ENCODE peak calls at places on chromosomes 11 and 22, in nine cellular contexts. A is pancreas, Q is AG04450, W is neural progenitor cell, G is heart right ventricle, U is colonic mucosa, P is upper lobe of right lung, Y is heart left ventricle, S is PC-9. E is an unnamed sample. For H3K9me3, the result is how much of the 10 kb centered on the place peaks cover.

GRCh38 chr22:37918149-37918548 is 12.1 kb downstream of the MICALL1 start:
- DNase-seq in P (no peak), W (no peak), S (no peak), G (no peak), U (no peak), Q (no peak), A (no peak), Y (no peak), E (no peak)

GRCh38 chr22:22061085-22062077 is 78.8 kb upstream of the TOP3B start:
- DNase-seq in G (peak), A (no peak), W (no peak), U (no peak), Y (peak), P (no peak), S (no peak), Q (no peak), E (no peak)

GRCh38 chr11:15909937-15910598 is 446.3 kb downstream of the SOX6 start:
- DNase-seq in S (no peak), Y (no peak), P (no peak), A (no peak), Q (no peak), G (no peak), U (no peak), W (no peak), E (no peak)

GRCh38 chr11:111557425-111558111 is 17.0 kb downstream of the LAYN start:
- DNase-seq in P (no peak), S (peak), Q (peak), Y (no peak), A (no peak), G (no peak), U (no peak), W (no peak), E (no peak)

GRCh38 chr11:74948546-74948897 is 369 bp downstream of the XRRA1 start:
- DNase-seq in Y (no peak), Q (no peak), P (no peak), U (no peak), W (no peak), G (no peak), A (no peak), S (peak), E (no peak)

GRCh38 chr11:64643258-64643881 is 52.4 kb downstream of the SLC22A12 start:
- DNase-seq in G (no peak), W (peak), P (no peak), Y (no peak), Q (no peak), S (no peak), A (no peak), U (no peak), E (no peak)

GRCh38 chr22:41094036-41094435 is 1.6 kb downstream of the EP300 start:
- DNase-seq in Q (no peak), Y (no peak), P (no peak), S (no peak), G (no peak), W (peak), U (peak), A (no peak), E (no peak)

GRCh38 chr11:74325649-74326645 is 14.5 kb upstream of the P4HA3 start:
- DNase-seq in Y (peak), U (peak), G (peak), P (peak), W (no peak), Q (peak), S (no peak), A (peak), E (no peak)

GRCh38 chr22:39184586-39185577 is 32.4 kb upstream of the CBX7 start:
- DNase-seq in A (no peak), S (no peak), U (no peak), G (no peak), P (peak), W (no peak), Q (no peak), Y (no peak), E (no peak)

GRCh38 chr11:94647926-94648325 is 80.8 kb downstream of the PIWIL4 start:
- DNase-seq in Q (no peak), Y (peak), S (no peak), W (peak), U (no peak), G (peak), P (no peak), A (no peak), E (no peak)

GRCh38 chr22:19832476-19833108 is 22.1 kb downstream of the GNB1L start:
- DNase-seq in U (peak), S (no peak), Q (no peak), Y (no peak), W (no peak), P (no peak), A (no peak), G (no peak), E (no peak)

GRCh38 chr11:87252869-87253268 is 215.1 kb downstream of the TMEM135 start:
- DNase-seq in Q (no peak), U (no peak), A (no peak), P (no peak), Y (no peak), G (no peak), S (no peak), W (no peak), E (no peak)

GRCh38 chr22:46230262-46230901 is 19.7 kb downstream of the CDPF1 start:
- DNase-seq in G (no peak), Y (no peak), P (no peak), W (no peak), A (no peak), U (no peak), S (no peak), Q (no peak), E (no peak)

GRCh38 chr11:68927280-68928107 is 23.8 kb downstream of the IGHMBP2 start:
- DNase-seq in Q (no peak), S (no peak), A (no peak), P (peak), W (no peak), U (no peak), Y (no peak), G (no peak), E (no peak)

GRCh38 chr11:34064291-34064690 is 12.8 kb downstream of the CAPRIN1 start:
- DNase-seq in Q (no peak), G (no peak), P (no peak), Y (no peak), U (no peak), S (no peak), W (no peak), A (no peak), E (no peak)

GRCh38 chr11:37632748-37633147 is 1034.7 kb upstream of the RAG2 start:
- DNase-seq in G (no peak), W (no peak), Q (no peak), Y (no peak), P (no peak), S (no peak), A (no peak), U (no peak), E (no peak)

GRCh38 chr11:112606656-112607055 is 346.0 kb upstream of the PLET1 start:
- DNase-seq in S (no peak), U (no peak), Y (no peak), A (no peak), G (no peak), W (no peak), Q (no peak), P (no peak), E (no peak)

GRCh38 chr11:11567862-11568650 is 53.7 kb downstream of the GALNT18 start:
- DNase-seq in Q (no peak), W (no peak), Y (no peak), P (no peak), U (no peak), S (no peak), G (no peak), A (no peak), E (no peak)

GRCh38 chr11:59078435-59078834 is 7.7 kb upstream of the GLYATL1B start:
- DNase-seq in S (no peak), P (no peak), Q (no peak), Y (no peak), G (no peak), U (no peak), W (no peak), A (no peak), E (no peak)

GRCh38 chr22:25334091-25334490 is 114.7 kb downstream of the CRYBB2 start:
- DNase-seq in W (peak), S (no peak), Q (no peak), G (peak), A (peak), Y (no peak), P (no peak), U (peak), E (peak)

GRCh38 chr11:48043998-48044512 is 63.7 kb downstream of the PTPRJ start:
- DNase-seq in Q (no peak), Y (no peak), G (no peak), P (peak), S (peak), U (no peak), A (no peak), W (no peak), E (no peak)

DNA sequence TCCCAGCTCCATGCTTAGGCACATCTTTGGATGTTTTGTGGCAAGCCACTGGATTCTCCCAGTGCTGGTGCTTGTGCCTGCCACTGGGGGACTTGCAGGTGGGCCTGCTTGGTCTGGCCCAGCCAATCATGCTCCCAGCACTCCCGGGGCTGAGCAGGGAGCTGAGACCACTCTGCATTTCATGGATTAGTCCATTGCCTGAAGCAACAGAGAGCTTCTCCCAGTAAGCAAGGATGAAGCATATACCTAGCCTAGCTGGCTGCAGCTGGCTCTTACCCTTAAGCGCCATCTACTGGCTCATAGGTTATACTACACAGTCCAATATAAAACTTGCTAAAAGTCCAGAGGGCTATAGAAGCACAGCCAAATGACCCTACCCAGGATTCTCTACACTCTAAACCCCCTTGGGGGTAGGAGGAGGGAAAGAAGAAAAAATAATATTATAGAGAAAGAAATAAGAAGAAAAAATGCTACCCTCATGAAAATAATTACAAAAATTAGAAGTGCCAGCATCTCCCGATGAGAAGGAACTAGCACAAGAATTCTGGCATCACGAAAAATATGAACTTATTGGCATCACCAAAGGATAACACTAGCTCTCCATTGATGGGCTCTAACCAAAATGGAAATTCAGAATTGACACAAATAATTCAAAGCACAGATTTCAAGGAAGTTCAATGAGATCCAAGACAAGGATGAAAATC is 275.3 kb downstream of the C11orf87 start:
- DNase-seq in S (no peak), A (no peak), Q (peak), P (peak), Y (no peak), U (no peak), G (no peak), W (peak), E (no peak)
- H3K9me3 ChIP-seq in S (under half), A (under half), Q (under half), P (under half), Y (under half), U (under half), G (under half), W (under half), E (under half)

GRCh38 chr11:123755813-123756212 is 1.5 kb upstream of the OR6X1 start:
- DNase-seq in S (no peak), U (no peak), P (no peak), W (no peak), G (no peak), Y (no peak), A (no peak), Q (no peak), E (no peak)

GRCh38 chr11:123753110-123753509 is 1.2 kb downstream of the OR6X1 start:
- DNase-seq in A (no peak), Y (no peak), U (no peak), W (no peak), S (no peak), P (no peak), Q (no peak), G (no peak), E (no peak)

GRCh38 chr11:123755344-123755743 is 1.0 kb upstream of the OR6X1 start:
- DNase-seq in Y (no peak), U (no peak), W (no peak), Q (no peak), A (no peak), S (no peak), P (no peak), G (no peak), E (no peak)

GRCh38 chr11:123754101-123754568 is at the start of gene OR6X1:
- DNase-seq in A (no peak), G (no peak), Q (no peak), U (no peak), Y (no peak), P (no peak), W (no peak), S (no peak), E (no peak)

DNA sequence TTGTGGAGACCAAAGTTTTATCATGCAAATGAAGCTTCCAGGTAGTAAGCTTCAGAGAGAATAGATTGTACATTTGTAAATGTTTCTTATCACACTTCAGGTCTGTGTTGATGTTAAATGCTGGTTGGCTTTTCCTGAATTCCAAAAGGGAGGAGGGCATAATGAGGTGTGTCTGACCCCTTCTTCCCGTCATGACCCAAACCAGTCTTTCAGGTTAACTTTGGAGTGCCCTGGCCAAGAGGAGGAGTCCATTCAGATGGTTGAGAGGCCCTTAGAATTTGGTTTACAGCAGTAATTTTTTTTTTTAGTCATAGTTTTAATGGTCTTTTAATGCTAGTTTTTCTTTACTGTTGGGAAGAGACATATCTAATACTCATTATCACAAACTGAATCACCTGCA is 2.5 kb downstream of the OR6X1 start:
- DNase-seq in A (no peak), P (no peak), W (no peak), U (no peak), Y (no peak), Q (no peak), S (no peak), G (no peak), E (no peak)
- TF ChIP-seq CTCF in A (no peak), P (no peak), W (no peak), U (no peak), Y (no peak), Q (no peak), S (no peak), G (no peak), E (no peak)

DNA sequence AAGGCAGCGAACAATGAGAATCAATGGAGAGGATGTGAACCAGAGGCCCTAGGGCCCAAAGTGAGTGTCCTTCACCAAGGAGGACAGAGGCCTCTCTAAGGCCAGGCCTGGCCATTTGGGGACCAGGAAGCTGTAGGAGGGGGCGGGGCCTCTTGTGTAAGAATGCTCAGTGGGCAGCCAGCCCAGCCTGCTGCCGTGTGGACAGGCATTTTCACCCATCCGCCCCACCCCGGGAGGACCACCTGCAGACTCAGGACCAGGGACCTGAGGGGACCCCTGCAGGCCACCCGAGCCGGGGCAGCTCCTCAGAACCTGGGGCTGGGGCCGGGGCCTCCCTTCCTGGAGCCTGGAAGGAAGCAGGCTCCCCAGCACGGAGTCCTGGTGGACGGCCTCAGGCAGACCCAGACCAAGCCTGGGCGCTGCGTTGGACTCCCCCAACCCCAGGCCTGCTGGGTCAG is 1.7 kb upstream of the TRABD start:
- DNase-seq in U (peak), Y (peak), P (peak), S (peak), Q (no peak), A (peak), G (peak), W (peak), E (no peak)
- H3K27ac ChIP-seq in U (peak), Y (peak), P (peak), S (no peak), Q (no peak), A (peak), G (peak), W (no peak), E (no peak)

DNA sequence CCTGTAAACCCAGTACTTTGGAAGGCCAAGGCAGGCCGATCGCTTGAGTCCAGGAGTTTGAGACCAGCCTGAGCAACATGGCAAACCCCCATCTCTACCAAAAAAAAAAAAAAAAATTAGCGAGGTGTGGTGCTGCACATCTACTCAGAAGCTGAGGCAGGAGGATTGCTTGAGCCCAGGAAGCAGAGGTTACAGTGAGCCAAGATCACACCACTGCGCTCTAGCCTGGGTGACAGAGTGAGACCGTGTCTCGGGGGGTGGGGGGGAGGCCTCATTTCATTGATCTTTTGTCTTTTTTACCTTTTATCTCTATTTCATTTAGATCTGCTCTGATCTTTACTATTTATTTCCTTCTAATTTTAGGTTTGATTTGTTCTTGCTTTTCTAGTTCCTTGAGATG is 51.8 kb downstream of the KCNQ1OT1 start:
- DNase-seq in G (no peak), Y (no peak), U (no peak), A (no peak), P (no peak), W (no peak), Q (no peak), S (no peak), E (no peak)
- H3K9me3 ChIP-seq in G (half or more), Y (under half), U (under half), A (under half), P (under half), W (under half), Q (under half), S (half or more), E (half or more)

GRCh38 chr22:34055525-34056200 is 135.4 kb upstream of the LARGE1 start:
- DNase-seq in G (no peak), A (peak), Q (no peak), U (no peak), Y (no peak), W (peak), P (no peak), S (peak), E (no peak)
- TF ChIP-seq CTCF in G (no peak), A (no peak), Q (no peak), U (no peak), Y (no peak), W (peak), P (no peak), S (peak), E (no peak)

GRCh38 chr11:114301088-114301487 is 4.9 kb downstream of the NNMT start:
- DNase-seq in G (no peak), P (no peak), Y (no peak), S (no peak), A (no peak), U (no peak), Q (no peak), W (no peak), E (no peak)
- H3K27ac ChIP-seq in G (no peak), P (no peak), Y (no peak), S (no peak), A (no peak), U (no peak), Q (no peak), W (no peak), E (no peak)

DNA sequence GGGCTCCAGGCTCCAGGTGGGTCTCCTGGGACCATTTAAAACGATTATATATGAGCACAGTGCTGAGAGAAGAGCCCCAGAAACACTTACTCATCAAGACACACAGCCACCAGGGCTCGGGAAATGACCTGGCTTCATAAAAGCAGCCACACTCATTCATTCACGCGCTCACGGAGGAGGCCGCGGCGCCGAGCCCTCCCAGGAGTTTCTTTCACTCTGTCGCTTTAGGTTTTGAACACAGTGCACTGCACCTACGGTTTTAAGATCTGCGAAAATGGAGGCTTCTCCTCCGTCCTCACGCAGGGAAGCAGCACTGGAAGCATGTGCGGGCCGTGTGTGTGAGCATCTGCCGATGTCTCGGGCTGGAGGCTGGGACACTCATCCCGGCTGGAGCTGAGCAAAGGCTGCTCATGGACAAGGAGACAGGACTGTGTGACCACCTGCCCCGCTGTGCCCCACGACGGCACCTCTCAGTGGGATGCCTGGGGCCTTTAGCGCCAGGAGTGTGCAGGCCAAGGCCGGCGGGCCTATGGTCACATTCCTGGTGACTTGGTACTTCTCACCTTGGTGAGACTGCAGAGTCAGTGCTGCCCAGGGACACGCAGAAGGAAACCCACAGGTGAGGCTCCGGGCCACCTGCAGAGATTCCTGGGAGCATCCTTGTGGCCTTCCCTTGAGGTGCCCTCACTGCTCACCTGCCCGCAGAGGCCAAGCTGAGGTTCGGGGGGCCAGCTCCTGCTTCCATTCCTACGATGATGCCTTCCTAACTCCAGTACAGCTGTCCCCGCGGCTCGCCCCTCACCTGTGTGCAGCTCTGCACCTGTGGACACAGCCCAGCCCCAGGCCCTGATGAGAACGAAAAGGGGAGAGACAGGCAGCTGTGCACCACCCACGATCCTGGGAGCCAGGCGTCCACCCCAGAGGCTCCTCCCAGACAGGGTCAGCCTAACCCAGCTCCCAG is 872.0 kb downstream of the BRD1 start:
- DNase-seq in W (no peak), G (no peak), Y (peak), A (peak), S (no peak), Q (no peak), U (peak), P (peak), E (no peak)
- H3K9me3 ChIP-seq in W (under half), G (under half), Y (under half), A (under half), S (under half), Q (half or more), U (under half), P (under half), E (under half)

DNA sequence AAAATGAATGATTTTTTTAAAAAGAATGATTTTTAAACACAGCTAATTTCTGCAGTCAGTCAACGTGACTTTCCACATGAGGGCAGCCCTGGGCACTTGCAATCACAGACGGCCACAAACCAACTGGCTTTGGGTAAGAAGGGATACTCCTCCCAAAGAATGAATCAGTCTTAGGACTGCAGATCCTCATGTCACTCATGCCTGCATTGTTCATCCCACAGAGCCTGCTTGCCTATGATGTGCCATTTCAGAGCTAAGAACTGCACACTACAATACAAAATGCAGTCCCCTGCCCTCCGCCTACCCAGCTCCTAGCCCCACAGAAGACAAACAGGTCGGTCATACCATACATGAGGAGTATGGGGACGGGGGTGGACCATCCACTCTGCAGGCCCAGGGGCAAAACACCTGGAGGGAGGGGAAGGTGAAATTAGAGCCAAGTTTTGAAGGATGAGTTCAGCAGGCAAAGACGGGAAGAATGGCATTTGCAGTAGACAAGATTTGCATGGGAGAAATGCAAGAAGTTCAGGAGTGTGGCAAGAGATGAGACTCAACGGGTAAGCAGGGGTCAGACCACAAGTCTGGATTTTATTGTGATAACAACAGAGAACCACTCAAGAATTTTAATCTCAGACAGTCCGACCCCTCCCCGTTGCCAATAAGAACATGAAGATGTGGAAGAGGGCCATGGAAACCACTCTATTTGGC is 24.7 kb downstream of the PACSIN2 start:
- DNase-seq in P (no peak), W (peak), A (peak), U (no peak), Q (no peak), G (no peak), Y (no peak), S (peak), E (no peak)
- TF ChIP-seq CTCF in P (peak), W (peak), A (no peak), U (no peak), Q (peak), G (peak), Y (no peak), S (peak), E (no peak)